ENCODE peak calls at places on chromosomes 7 and 10, in seven cellular contexts. Q is AG09309, Z is cardiac muscle cell, M is BE2C, K is esophagus squamous epithelium, X is NB4, T is progenitor cell of endocrine pancreas. I is an unnamed sample.

GRCh38 chr10:43304687-43305333 is 37.9 kb upstream of the RASGEF1A start:
- DNase-seq in Q (no peak), Z (peak), M (no peak), K (no peak), X (peak), T (peak), I (no peak)

GRCh38 chr10:48777056-48777455 is 92.4 kb downstream of the WDFY4 start:
- DNase-seq in Q (no peak), Z (no peak), M (no peak), K (no peak), X (no peak), T (no peak), I (no peak)

GRCh38 chr10:27746364-27747095 is 911 bp upstream of the MKX start:
- DNase-seq in Q (no peak), Z (no peak), M (no peak), K (no peak), X (no peak), T (no peak), I (no peak)

GRCh38 chr10:104049497-104050250 is 36.0 kb downstream of the COL17A1 start:
- DNase-seq in Q (peak), Z (peak), M (no peak), K (no peak), X (no peak), T (no peak), I (peak)

GRCh38 chr10:131196176-131196885 is 115.2 kb downstream of the TCERG1L start:
- DNase-seq in Q (no peak), Z (no peak), M (no peak), K (no peak), X (no peak), T (peak), I (no peak)

GRCh38 chr10:126663328-126663727 is 7.2 kb downstream of the C10orf90 start:
- DNase-seq in Q (peak), Z (peak), M (no peak), K (no peak), X (peak), T (no peak), I (peak)

GRCh38 chr7:155356323-155357105 is 58.8 kb downstream of the INSIG1 start:
- DNase-seq in Q (no peak), Z (no peak), M (no peak), K (no peak), X (peak), T (no peak), I (no peak)

GRCh38 chr10:14603539-14604102 is 171.1 kb downstream of the FAM107B start:
- DNase-seq in Q (no peak), Z (no peak), M (peak), K (no peak), X (peak), T (peak), I (no peak)

GRCh38 chr10:94129393-94130130 is 135.8 kb downstream of the PLCE1 start:
- DNase-seq in Q (peak), Z (peak), M (no peak), K (no peak), X (no peak), T (no peak), I (peak)

GRCh38 chr10:76711374-76711997 is 926.1 kb downstream of the KCNMA1 start:
- DNase-seq in Q (no peak), Z (no peak), M (no peak), K (no peak), X (no peak), T (no peak), I (peak)

GRCh38 chr7:22725585-22725984 is 1.4 kb upstream of the IL6 start:
- DNase-seq in Q (no peak), Z (peak), M (no peak), K (no peak), X (peak), T (no peak), I (no peak)

GRCh38 chr10:60461688-60462087 is 72.0 kb upstream of the ANK3 start:
- DNase-seq in Q (no peak), Z (no peak), M (no peak), K (no peak), X (peak), T (no peak), I (no peak)

GRCh38 chr10:97029271-97029670 is 156.5 kb downstream of the SLIT1 start:
- DNase-seq in Q (no peak), Z (no peak), M (no peak), K (no peak), X (no peak), T (no peak), I (no peak)

GRCh38 chr10:86960863-86961434 is 2.5 kb downstream of the SNCG start:
- DNase-seq in Q (no peak), Z (no peak), M (no peak), K (no peak), X (no peak), T (no peak), I (no peak)

GRCh38 chr7:135761751-135762488 is 13.3 kb upstream of the FAM180A start:
- DNase-seq in Q (no peak), Z (peak), M (no peak), K (no peak), X (peak), T (no peak), I (no peak)

GRCh38 chr10:64537112-64537511 is 1015.9 kb downstream of the REEP3 start:
- DNase-seq in Q (no peak), Z (no peak), M (no peak), K (no peak), X (no peak), T (no peak), I (no peak)

GRCh38 chr7:114922151-114922651 is 307 bp downstream of the MDFIC start:
- DNase-seq in Q (no peak), Z (peak), M (peak), K (no peak), X (peak), T (peak), I (no peak)

GRCh38 chr10:91601212-91601611 is 31.7 kb downstream of the PPP1R3C start:
- DNase-seq in Q (no peak), Z (no peak), M (no peak), K (no peak), X (peak), T (no peak), I (no peak)

GRCh38 chr7:5470721-5471311 is 47.2 kb upstream of the TNRC18 start:
- DNase-seq in Q (no peak), Z (peak), M (no peak), K (no peak), X (no peak), T (no peak), I (no peak)

GRCh38 chr7:135792334-135792733 is 43.7 kb upstream of the FAM180A start:
- DNase-seq in Q (no peak), Z (no peak), M (no peak), K (no peak), X (peak), T (no peak), I (no peak)

GRCh38 chr10:12444981-12445700 is 95.8 kb downstream of the CAMK1D start:
- DNase-seq in Q (no peak), Z (no peak), M (no peak), K (no peak), X (no peak), T (no peak), I (no peak)

GRCh38 chr7:29652611-29653010 is 89.0 kb downstream of the PRR15 start:
- DNase-seq in Q (no peak), Z (peak), M (no peak), K (no peak), X (no peak), T (no peak), I (no peak)

GRCh38 chr7:2572101-2572842 is 13.5 kb downstream of the IQCE start:
- DNase-seq in Q (no peak), Z (peak), M (no peak), K (no peak), X (peak), T (no peak), I (no peak)

GRCh38 chr10:128660726-128661125 is 534.5 kb upstream of the MKI67 start:
- DNase-seq in Q (no peak), Z (no peak), M (no peak), K (no peak), X (no peak), T (no peak), I (no peak)

GRCh38 chr7:140229591-140230516 is 53.1 kb upstream of the KDM7A start:
- DNase-seq in Q (no peak), Z (no peak), M (peak), K (no peak), X (no peak), T (no peak), I (no peak)

GRCh38 chr7:98935811-98936210 is 57.5 kb downstream of the TRRAP start:
- DNase-seq in Q (no peak), Z (no peak), M (no peak), K (no peak), X (no peak), T (no peak), I (no peak)

GRCh38 chr7:75718390-75719031 is 20.2 kb downstream of the HIP1 start:
- DNase-seq in Q (no peak), Z (no peak), M (no peak), K (no peak), X (no peak), T (no peak), I (no peak)

GRCh38 chr7:119377-120163 is 72.8 kb upstream of the FAM20C start:
- DNase-seq in Q (no peak), Z (no peak), M (no peak), K (no peak), X (peak), T (no peak), I (no peak)

GRCh38 chr10:11861341-11861740 is 38.2 kb downstream of the PROSER2 start:
- DNase-seq in Q (no peak), Z (no peak), M (no peak), K (no peak), X (no peak), T (no peak), I (no peak)

GRCh38 chr7:142362349-142362748 is 104.5 kb upstream of the PRSS58 start:
- DNase-seq in Q (no peak), Z (no peak), M (no peak), K (no peak), X (no peak), T (no peak), I (no peak)

GRCh38 chr7:142356166-142356565 is 98.3 kb upstream of the PRSS58 start:
- DNase-seq in Q (no peak), Z (no peak), M (no peak), K (no peak), X (no peak), T (no peak), I (no peak)

GRCh38 chr7:142357953-142358520 is 100.2 kb upstream of the PRSS58 start:
- DNase-seq in Q (peak), Z (peak), M (peak), K (no peak), X (peak), T (no peak), I (peak)

GRCh38 chr7:142355328-142355727 is 97.5 kb upstream of the PRSS58 start:
- DNase-seq in Q (peak), Z (no peak), M (no peak), K (no peak), X (no peak), T (no peak), I (no peak)

GRCh38 chr7:142359694-142360279 is 101.9 kb upstream of the PRSS58 start:
- DNase-seq in Q (no peak), Z (peak), M (no peak), K (no peak), X (no peak), T (no peak), I (no peak)
- TF ChIP-seq CTCF in Q (no peak), Z (no peak), M (no peak), K (no peak), X (no peak), T (no peak), I (no peak)

DNA sequence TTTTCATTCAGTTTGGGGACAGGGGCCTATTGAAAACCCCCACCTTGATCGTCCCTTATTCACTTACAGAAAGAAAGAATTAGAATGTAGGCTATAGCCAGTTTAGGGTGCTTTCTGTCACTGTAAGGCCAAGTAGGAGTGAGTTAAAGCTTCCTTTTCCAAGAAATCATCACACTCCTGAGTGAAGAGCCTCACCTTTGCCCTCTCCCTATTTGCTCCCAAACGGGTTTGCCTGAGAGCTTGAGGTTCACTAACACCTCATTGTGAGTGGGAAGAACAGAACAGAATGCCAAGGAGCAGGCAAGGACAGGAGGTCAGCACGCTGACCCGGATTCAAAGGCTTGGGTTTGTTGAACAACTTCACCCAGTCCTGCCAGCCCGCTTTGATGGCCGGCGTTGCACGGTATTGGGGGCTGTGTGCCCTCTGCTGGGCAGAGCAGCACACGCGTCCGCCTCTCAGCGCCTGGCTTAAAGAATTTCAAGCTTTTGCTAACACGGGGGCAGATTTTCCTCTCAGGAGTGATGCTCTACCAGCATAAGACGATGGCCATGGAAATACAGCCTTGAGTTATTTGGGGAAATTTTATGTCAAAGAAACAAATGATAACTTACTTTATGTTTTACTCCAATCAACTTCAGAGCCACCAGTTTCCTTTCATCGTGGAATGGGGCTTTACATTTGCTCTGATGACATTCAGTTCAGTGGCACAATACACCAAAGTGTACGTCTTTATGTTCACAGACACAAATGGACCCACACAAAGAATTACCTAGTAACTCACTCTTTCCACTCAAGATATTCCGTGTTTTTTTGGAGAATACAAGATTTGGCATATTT is 470.0 kb downstream of the SUGCT start:
- DNase-seq in Q (no peak), Z (peak), M (peak), K (no peak), X (peak), T (peak), I (peak)
- TF ChIP-seq CTCF in Q (peak), Z (peak), M (peak), K (no peak), X (peak), T (peak), I (peak)

GRCh38 chr10:115018185-115018931 is 74.8 kb upstream of the ATRNL1 start:
- DNase-seq in Q (no peak), Z (no peak), M (no peak), K (no peak), X (no peak), T (no peak), I (no peak)
- TF ChIP-seq CTCF in Q (no peak), Z (no peak), M (no peak), K (no peak), X (no peak), T (no peak), I (no peak)

GRCh38 chr10:89857399-89857798 is 156.0 kb downstream of the KIF20B start:
- DNase-seq in Q (no peak), Z (no peak), M (no peak), K (no peak), X (no peak), T (no peak), I (no peak)

GRCh38 chr10:89852872-89853271 is 151.5 kb downstream of the KIF20B start:
- DNase-seq in Q (no peak), Z (no peak), M (no peak), K (no peak), X (no peak), T (no peak), I (no peak)

DNA sequence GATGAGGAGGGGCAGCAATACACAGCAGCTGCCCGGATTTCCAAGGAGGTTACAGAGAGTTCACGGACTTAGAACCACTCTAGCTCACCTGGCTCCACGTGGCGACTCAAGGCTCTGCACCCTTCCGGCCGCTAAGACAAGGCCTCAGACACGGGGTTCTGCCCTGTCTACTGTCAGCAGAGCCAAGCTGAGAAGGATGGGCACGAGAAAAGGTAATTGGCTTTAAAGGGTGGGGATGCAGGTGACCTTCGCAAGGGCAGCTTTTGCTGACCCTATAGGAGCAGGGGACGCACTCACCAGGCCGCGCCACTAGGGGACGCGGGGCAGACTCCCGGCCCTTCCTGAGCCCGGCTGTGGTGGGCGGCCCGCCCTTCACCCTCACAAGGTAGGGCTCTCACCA is 152.4 kb downstream of the KIF20B start:
- DNase-seq in Q (no peak), Z (no peak), M (peak), K (no peak), X (no peak), T (peak), I (no peak)
- TF ChIP-seq CTCF in Q (no peak), Z (peak), M (no peak), K (no peak), X (peak), T (peak), I (peak)

GRCh38 chr10:133150656-133151055 is 9.4 kb upstream of the KNDC1 start:
- DNase-seq in Q (no peak), Z (no peak), M (no peak), K (no peak), X (no peak), T (no peak), I (no peak)
- TF ChIP-seq CTCF in Q (no peak), Z (no peak), M (no peak), K (no peak), X (no peak), T (no peak), I (no peak)

GRCh38 chr10:45585131-45585530 is 87.4 kb downstream of the ZFAND4 start:
- DNase-seq in Q (no peak), Z (no peak), M (no peak), K (no peak), X (no peak), T (no peak), I (no peak)
- TF ChIP-seq CTCF in Q (no peak), Z (no peak), M (no peak), K (no peak), X (no peak), T (no peak), I (no peak)

I was measured in astrocyte of the cerebellum.